ENCODE peak calls at places on chromosomes 3 and 15, in five cellular contexts. U is A549, J is GM12878, E is WTC11, P is K562. I is an unnamed sample.

GRCh38 chr15:88334436-88334835 is 77.9 kb upstream of the NTRK3 start:
- DNase-seq in U (no peak), J (no peak), E (no peak), P (no peak), I (no peak)

GRCh38 chr3:16884084-16884747 is 539 bp upstream of the PLCL2 start:
- DNase-seq in U (peak), J (no peak), E (peak), P (peak), I (no peak)

GRCh38 chr3:147962408-147963164 is 553.4 kb downstream of the ZIC1 start:
- DNase-seq in U (no peak), J (no peak), E (no peak), P (no peak), I (no peak)

GRCh38 chr15:101307048-101307896 is 12.2 kb upstream of the SNRPA1 start:
- DNase-seq in U (no peak), J (no peak), E (no peak), P (no peak), I (no peak)

GRCh38 chr3:181457190-181457589 is 254.5 kb upstream of the SOX2 start:
- DNase-seq in U (no peak), J (no peak), E (no peak), P (no peak), I (no peak)

GRCh38 chr3:146375214-146375613 is 94.1 kb downstream of the PLSCR2 start:
- DNase-seq in U (no peak), J (no peak), E (no peak), P (no peak), I (no peak)

GRCh38 chr3:77081240-77081661 is 41.4 kb downstream of the ROBO2 start:
- DNase-seq in U (no peak), J (no peak), E (no peak), P (no peak), I (no peak)

GRCh38 chr3:63328386-63328785 is 50.3 kb downstream of the SYNPR start:
- DNase-seq in U (no peak), J (no peak), E (no peak), P (no peak), I (no peak)

GRCh38 chr3:4416961-4417360 is 50.1 kb downstream of the SUMF1 start:
- DNase-seq in U (peak), J (no peak), E (no peak), P (no peak), I (no peak)

DNA sequence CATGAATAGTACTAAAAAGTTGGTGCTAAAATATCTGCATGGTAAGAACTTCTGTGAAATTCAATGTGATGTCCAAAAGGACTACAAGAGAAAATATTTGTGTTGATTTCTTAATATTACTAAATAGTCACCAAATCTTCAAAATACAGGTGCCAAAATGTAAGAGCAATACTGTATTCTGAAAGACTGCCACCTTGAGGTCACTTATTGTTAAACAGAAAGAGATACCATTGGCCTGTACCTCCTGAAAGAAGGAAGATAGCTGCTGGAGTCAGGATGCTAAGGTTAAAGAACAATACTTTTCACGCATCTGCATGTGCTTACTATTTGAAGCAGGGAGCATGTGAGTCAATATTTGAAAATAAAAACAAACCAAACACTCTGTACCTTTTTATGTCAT is 72.0 kb upstream of the LSAMP start:
- DNase-seq in U (no peak), J (no peak), E (no peak), P (no peak), I (no peak)
- TF ChIP-seq ESRRA in U (no peak), J (no peak), E (no peak), P (no peak), I (no peak)

DNA sequence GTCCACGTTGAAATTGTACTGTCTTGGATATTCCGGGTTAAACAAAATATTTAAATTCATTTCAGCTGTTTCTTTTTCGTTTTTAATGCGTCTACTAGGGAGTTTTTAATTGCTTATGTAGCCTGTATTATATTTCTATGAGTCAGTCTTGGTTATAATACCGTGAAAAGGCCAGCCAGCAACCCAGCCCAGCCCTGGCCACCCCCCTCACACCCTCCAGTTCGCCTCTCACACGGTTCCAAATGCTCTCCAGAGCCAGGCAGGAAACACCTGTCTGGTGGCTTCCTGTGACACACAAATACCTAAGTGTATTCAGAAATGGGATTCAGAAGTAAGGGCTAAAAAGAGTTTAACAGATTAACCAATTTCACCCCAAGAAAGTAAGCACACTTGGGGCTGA is 4.4 kb downstream of the SH3BP5 start:
- DNase-seq in U (no peak), J (no peak), E (no peak), P (no peak), I (no peak)
- TF ChIP-seq ESRRA in U (no peak), J (no peak), E (no peak), P (no peak), I (no peak)

DNA sequence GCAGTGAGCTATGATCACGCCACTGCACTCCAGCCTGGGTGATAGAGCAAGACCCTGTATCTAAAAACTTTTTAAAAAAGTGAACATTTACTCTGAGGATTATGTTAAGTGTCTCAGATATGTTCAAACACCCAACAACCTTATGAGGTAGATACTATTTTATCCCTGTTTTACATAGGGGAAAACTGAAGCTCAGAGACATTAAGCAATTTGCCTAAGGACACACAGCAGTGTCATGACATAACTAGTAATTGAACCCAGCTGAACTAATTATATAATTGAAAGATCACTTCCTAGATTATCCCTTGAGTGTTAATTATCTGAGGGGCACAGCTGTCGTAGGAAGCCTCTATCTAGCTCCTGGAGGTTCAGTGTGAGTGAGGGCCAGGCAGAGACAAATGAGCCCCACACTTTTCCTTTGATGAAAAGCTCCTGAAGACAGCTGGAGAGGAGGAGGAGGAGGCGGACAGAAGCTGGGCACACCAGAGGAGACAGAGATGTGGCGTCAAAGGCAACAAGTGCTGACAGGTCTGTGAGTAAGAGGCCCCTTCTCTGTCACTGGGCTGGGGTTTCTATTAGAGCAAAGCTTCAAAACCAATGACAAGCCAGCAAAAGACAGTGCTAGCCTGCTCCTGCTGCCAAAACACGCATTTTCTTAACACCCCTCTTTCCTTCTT is 20.5 kb downstream of the TRH start:
- DNase-seq in U (no peak), J (no peak), E (no peak), P (no peak), I (no peak)
- TF ChIP-seq ESRRA in U (no peak), J (no peak), E (no peak), P (no peak), I (no peak)

DNA sequence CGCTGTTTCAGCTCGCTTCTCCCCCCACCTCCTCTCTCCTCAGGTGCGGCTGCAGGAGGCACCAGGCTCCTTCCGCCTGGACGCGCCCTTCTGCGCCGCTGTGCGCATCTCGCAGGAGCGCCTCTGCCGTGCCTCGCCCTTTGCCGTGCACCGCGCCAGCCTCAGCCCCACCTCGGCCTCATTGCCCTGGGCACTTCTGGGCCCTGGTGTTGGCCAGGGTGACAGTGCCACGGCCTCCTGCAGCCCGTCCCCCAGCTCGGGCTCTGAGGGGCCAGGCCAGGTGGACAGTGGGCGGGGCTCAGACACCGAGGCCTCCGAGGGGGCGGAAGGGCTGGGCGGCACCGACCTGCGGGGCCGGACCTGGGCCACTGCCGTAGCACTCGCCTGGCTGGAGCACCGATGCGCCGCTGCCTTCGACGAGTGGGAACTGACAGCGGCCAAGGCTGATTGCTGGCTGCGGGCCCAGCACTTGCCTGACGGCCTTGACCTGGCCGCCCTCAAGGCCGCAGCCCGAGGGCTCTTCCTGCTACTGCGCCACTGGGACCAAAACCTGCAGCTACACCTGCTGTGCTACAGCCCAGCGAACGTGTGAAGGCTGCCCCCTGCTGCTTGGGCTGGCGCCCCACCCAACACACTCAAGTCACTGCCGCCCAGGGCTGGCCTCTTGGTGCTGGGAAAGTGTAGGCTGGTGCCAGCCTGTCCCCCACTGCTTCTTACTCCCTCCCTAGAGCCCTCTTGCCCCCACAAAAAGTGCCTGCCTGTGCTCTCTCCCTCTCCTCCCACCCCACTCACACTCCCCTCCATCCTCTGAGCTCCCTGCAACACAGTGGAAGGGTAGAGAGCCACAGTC is 7.1 kb downstream of the ALG3 start:
- DNase-seq in U (no peak), J (no peak), E (peak), P (peak), I (peak)
- TF ChIP-seq ESRRA in U (no peak), J (no peak), E (no peak), P (peak), I (peak)